ENCODE peak calls at places on chromosomes 11 and 22, in six cellular contexts. M, B, O, T, D and E are unnamed samples.
A peak's percentile ranks its signal among the peaks of the same experiment; 100 is the strongest.

GRCh38 chr11:26837154-26837553 is 115.3 kb upstream of the SLC5A12 start:
- DNase-seq in O (no peak), B (no peak), T (no peak), D (no peak), M (no peak), E (no peak)

GRCh38 chr11:14423633-14424032 is 64.7 kb upstream of the RRAS2 start:
- DNase-seq in D (no peak), B (peak; percentile 42), O (no peak), T (no peak), M (peak; percentile 62), E (peak; percentile 71)

GRCh38 chr22:19797086-19797485 is 36.5 kb downstream of the TBX1 start:
- DNase-seq in M (no peak), O (peak; percentile 13), B (no peak), D (no peak), T (no peak), E (no peak)

GRCh38 chr11:130945945-130946344 is 29.7 kb upstream of the SNX19 start:
- DNase-seq in O (peak; percentile 73), B (peak; percentile 95), M (peak; percentile 94), T (peak; percentile 2), D (peak; percentile 25), E (peak; percentile 85)

GRCh38 chr11:19978668-19979518 is 181.4 kb downstream of the DBX1 start:
- DNase-seq in B (peak; percentile 84), M (peak; percentile 90), D (peak; percentile 19), T (no peak), O (peak; percentile 75), E (peak; percentile 80)

GRCh38 chr11:113034591-113034990 is 73.4 kb downstream of the NCAM1 start:
- DNase-seq in T (no peak), D (no peak), O (no peak), B (peak; percentile 39), M (no peak), E (no peak)

GRCh38 chr22:19848298-19849224 is 6.1 kb downstream of the GNB1L start:
- DNase-seq in B (peak; percentile 57), T (peak; percentile 67), D (peak; percentile 66), O (no peak), M (no peak), E (no peak)

GRCh38 chr11:71213696-71214552 is 38.5 kb downstream of the SHANK2 start:
- DNase-seq in M (no peak), D (no peak), O (peak; percentile 34), T (no peak), B (no peak), E (no peak)

GRCh38 chr22:50070366-50070765 is 12.3 kb upstream of the TTLL8 start:
- DNase-seq in O (no peak), B (no peak), T (no peak), M (no peak), D (no peak), E (no peak)

GRCh38 chr11:2480874-2481220 is 36.0 kb downstream of the KCNQ1 start:
- DNase-seq in O (no peak), T (no peak), M (no peak), B (no peak), D (no peak), E (no peak)

GRCh38 chr11:100687630-100688395 is 725 bp downstream of the ARHGAP42 start:
- DNase-seq in T (peak; percentile 56), D (peak; percentile 49), M (peak; percentile 85), O (peak; percentile 58), B (peak; percentile 84), E (peak; percentile 81)

GRCh38 chr22:30866811-30867271 is 101.7 kb downstream of the MORC2 start:
- DNase-seq in D (no peak), T (no peak), B (peak; percentile 12), O (peak; percentile 23), M (no peak), E (no peak)

GRCh38 chr11:9753031-9753430 is 89.2 kb downstream of the SWAP70 start:
- DNase-seq in T (no peak), O (no peak), D (no peak), M (peak; percentile 83), B (peak; percentile 89), E (peak; percentile 48)

GRCh38 chr11:68330700-68331337 is 18.4 kb downstream of the LRP5 start:
- DNase-seq in O (no peak), M (no peak), B (no peak), T (no peak), D (no peak), E (no peak)

GRCh38 chr22:42772647-42773046 is 52.0 kb upstream of the A4GALT start:
- DNase-seq in O (no peak), M (no peak), B (no peak), D (no peak), T (no peak), E (no peak)

GRCh38 chr11:72061739-72062396 is 18.5 kb downstream of the NUMA1 start:
- DNase-seq in D (no peak), M (no peak), T (no peak), O (no peak), B (no peak), E (no peak)

GRCh38 chr11:30445056-30445455 is 122.2 kb downstream of the ARL14EP start:
- DNase-seq in D (no peak), O (no peak), B (no peak), M (no peak), T (no peak), E (peak; percentile 49)

GRCh38 chr11:32365192-32365591 is 70.1 kb downstream of the WT1 start:
- DNase-seq in D (no peak), M (no peak), B (no peak), O (no peak), T (no peak), E (no peak)

GRCh38 chr11:111410951-111411350 is 31.9 kb upstream of the POU2AF1 start:
- DNase-seq in O (no peak), B (no peak), M (no peak), D (no peak), T (no peak), E (no peak)

GRCh38 chr22:21652547-21653545 is 10.7 kb downstream of the SDF2L1 start:
- DNase-seq in B (no peak), O (no peak), D (no peak), T (no peak), M (no peak), E (no peak)

GRCh38 chr11:1219446-1219835 is 3.4 kb upstream of the MUC5B start:
- DNase-seq in M (no peak), B (no peak), T (no peak), O (peak; percentile 37), D (peak; percentile 2), E (no peak)

GRCh38 chr22:19543970-19544708 is 19.9 kb upstream of the CLDN5 start:
- DNase-seq in D (no peak), T (no peak), O (no peak), B (no peak), M (no peak), E (no peak)

GRCh38 chr11:127130321-127130720 is 129.8 kb upstream of the KIRREL3 start:
- DNase-seq in M (no peak), B (no peak), D (no peak), T (no peak), O (no peak), E (no peak)

GRCh38 chr22:39941661-39942060 is 18.5 kb upstream of the TMA7B start:
- DNase-seq in B (no peak), O (no peak), D (no peak), T (no peak), M (no peak), E (no peak)

GRCh38 chr11:123250811-123251655 is 56.0 kb upstream of the CLMP start:
- DNase-seq in T (no peak), B (peak; percentile 71), O (no peak), D (no peak), M (no peak), E (no peak)

GRCh38 chr22:39623603-39624500 is 53.3 kb downstream of the CACNA1I start:
- DNase-seq in B (no peak), O (no peak), D (no peak), M (no peak), T (no peak), E (no peak)

GRCh38 chr11:65014146-65014960 is at the start of gene ARL2:
- DNase-seq in B (peak; percentile 89), O (no peak), D (no peak), T (peak; percentile 8), M (no peak), E (no peak)

GRCh38 chr11:59654893-59655292 is 13.9 kb downstream of the PATL1 start:
- DNase-seq in O (no peak), B (no peak), D (no peak), M (no peak), T (no peak), E (no peak)

GRCh38 chr11:59659981-59660380 is 8.9 kb downstream of the PATL1 start:
- DNase-seq in M (no peak), B (no peak), T (no peak), D (no peak), O (no peak), E (no peak)

GRCh38 chr11:59660621-59661020 is 8.2 kb downstream of the PATL1 start:
- DNase-seq in B (no peak), D (no peak), M (no peak), O (no peak), T (no peak), E (no peak)

GRCh38 chr11:59658036-59658435 is 10.8 kb downstream of the PATL1 start:
- DNase-seq in B (no peak), O (no peak), D (no peak), M (no peak), T (no peak), E (no peak)
- H3K36me3 ChIP-seq in B (peaks cover 93% of the 10 kb centered on the region), O (peaks cover 17% of the 10 kb centered on the region), D (peaks cover 47% of the 10 kb centered on the region), M (peaks cover 45% of the 10 kb centered on the region), T (peaks cover 2% of the 10 kb centered on the region), E (peaks cover 74% of the 10 kb centered on the region)

DNA sequence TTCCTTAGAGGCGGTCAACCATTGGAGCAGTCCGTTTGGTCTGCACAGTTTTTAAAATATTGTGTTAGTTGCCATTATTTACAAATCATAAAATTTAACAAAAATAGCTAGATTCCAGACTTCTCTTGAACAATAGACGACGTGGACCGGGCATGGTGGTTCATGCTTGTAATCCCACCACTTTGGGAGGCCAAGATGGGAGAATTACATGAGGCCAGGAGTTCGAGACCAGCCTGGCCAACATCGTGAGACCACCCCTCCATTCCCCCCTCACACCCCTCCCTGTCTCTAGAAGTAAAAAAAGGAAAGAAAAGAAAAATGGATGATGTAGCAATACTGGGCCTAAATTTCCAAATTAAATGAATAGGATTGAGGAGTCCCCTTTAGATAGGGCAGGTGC is 965 bp downstream of the SLC37A2 start:
- DNase-seq in M (no peak), T (no peak), D (no peak), O (no peak), B (no peak), E (no peak)
- H3K27me3 ChIP-seq in M (no peaks in the 10 kb centered on the region), T (peaks cover 4% of the 10 kb centered on the region), D (no peaks in the 10 kb centered on the region), O (no peaks in the 10 kb centered on the region), B (no peaks in the 10 kb centered on the region), E (peaks cover 65% of the 10 kb centered on the region)

DNA sequence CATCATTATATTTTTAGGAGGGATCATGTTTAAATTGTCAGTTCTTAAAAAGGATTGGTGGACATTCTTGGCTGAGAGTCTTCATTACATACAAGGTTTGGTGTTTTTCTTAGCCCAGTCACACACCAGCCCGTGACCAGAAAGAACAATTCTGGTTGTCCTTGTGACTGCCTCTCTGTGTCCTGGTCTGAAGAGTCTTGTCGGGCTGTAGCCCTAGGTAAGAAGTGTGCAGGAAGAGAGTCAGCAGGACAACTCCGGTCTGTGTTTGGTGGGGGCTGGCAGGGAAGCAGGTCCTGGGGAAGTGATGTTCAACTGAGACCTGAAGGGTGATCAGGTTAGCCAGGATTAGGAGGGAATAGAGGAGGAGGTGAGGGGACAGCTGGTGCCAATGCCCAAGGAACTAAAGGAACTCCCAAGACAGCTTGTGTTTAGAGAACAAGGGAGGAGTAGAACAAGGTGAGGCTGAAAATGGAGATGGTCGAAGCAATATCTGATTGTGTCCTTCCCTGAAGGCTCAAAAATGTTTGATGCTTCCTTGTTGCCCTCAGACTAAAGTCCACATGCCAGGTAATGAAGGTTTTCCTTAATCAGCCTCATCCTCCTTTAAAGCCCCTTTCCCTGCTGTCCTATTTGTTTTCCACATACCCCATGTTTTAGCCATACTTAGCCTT is 65.3 kb upstream of the ADORA2A start:
- DNase-seq in B (no peak), M (no peak), T (no peak), O (no peak), D (no peak), E (no peak)
- H3K36me3 ChIP-seq in B (peaks cover 25% of the 10 kb centered on the region), M (peaks cover 28% of the 10 kb centered on the region), T (no peaks in the 10 kb centered on the region), O (peaks cover 5% of the 10 kb centered on the region), D (peaks cover 6% of the 10 kb centered on the region), E (peaks cover 42% of the 10 kb centered on the region)

GRCh38 chr22:44378380-44378779 is 65.6 kb upstream of the SHISAL1 start:
- DNase-seq in T (no peak), M (no peak), B (no peak), D (no peak), O (peak; percentile 6), E (no peak)
- H3K27me3 ChIP-seq in T (no peaks in the 10 kb centered on the region), M (peaks cover 13% of the 10 kb centered on the region), B (peaks cover 12% of the 10 kb centered on the region), D (no peaks in the 10 kb centered on the region), O (peaks cover 1% of the 10 kb centered on the region), E (no peaks in the 10 kb centered on the region)